ENCODE peak calls at places on chromosomes 6 and 20, in four cellular contexts. W is SK-N-SH, O is HepG2, E is HCT116. X is an unnamed sample.

GRCh38 chr20:61608275-61609085 is 356.4 kb downstream of the CDH4 start:
- DNase-seq in O (peak), E (no peak), W (no peak), X (no peak)

GRCh38 chr6:169170583-169170955 is 83.1 kb downstream of the THBS2 start:
- DNase-seq in E (no peak), O (no peak), W (no peak), X (no peak)

GRCh38 chr20:11511816-11512215 is 405.9 kb upstream of the BTBD3 start:
- DNase-seq in O (no peak), E (no peak), W (no peak), X (no peak)

GRCh38 chr6:55445648-55446204 is 118.5 kb downstream of the GFRAL start:
- DNase-seq in E (peak), O (peak), W (peak), X (no peak)

GRCh38 chr6:170295519-170296422 is 4.9 kb upstream of the DLL1 start:
- DNase-seq in O (no peak), W (peak), E (no peak), X (no peak)

GRCh38 chr6:133208183-133208755 is 32.9 kb upstream of the EYA4 start:
- DNase-seq in E (no peak), O (no peak), W (no peak), X (no peak)

GRCh38 chr20:6231551-6231950 is 108.7 kb upstream of the FERMT1 start:
- DNase-seq in O (no peak), E (no peak), W (no peak), X (no peak)

GRCh38 chr6:108953681-108954080 is 105.5 kb downstream of the ARMC2 start:
- DNase-seq in O (no peak), E (no peak), W (no peak), X (no peak)

GRCh38 chr6:53635322-53635721 is 30.2 kb downstream of the KLHL31 start:
- DNase-seq in W (no peak), O (peak), E (no peak), X (no peak)

GRCh38 chr6:135423649-135424128 is 73.9 kb downstream of the AHI1 start:
- DNase-seq in E (peak), W (peak), O (peak), X (peak)

GRCh38 chr6:34680802-34681515 is 15.6 kb downstream of the ILRUN start:
- DNase-seq in E (peak), W (no peak), O (no peak), X (no peak)

GRCh38 chr6:117018771-117019170 is 141.7 kb downstream of the RFX6 start:
- DNase-seq in E (no peak), O (no peak), W (no peak), X (no peak)

GRCh38 chr6:51495806-51496380 is 591.5 kb downstream of the PKHD1 start:
- DNase-seq in E (no peak), W (no peak), O (no peak), X (no peak)

GRCh38 chr6:1689141-1689540 is 79.4 kb downstream of the FOXC1 start:
- DNase-seq in O (no peak), E (no peak), W (no peak), X (no peak)

GRCh38 chr6:166958926-166959861 is 2.8 kb upstream of the RNASET2 start:
- DNase-seq in W (no peak), O (peak), E (no peak), X (no peak)

GRCh38 chr6:154766993-154767392 is 33.8 kb downstream of the SCAF8 start:
- DNase-seq in O (no peak), E (no peak), W (no peak), X (no peak)

GRCh38 chr6:111480988-111481830 is 1.8 kb downstream of the REV3L start:
- DNase-seq in W (no peak), E (no peak), O (no peak), X (no peak)

GRCh38 chr20:61284752-61285151 is 32.7 kb downstream of the CDH4 start:
- DNase-seq in W (no peak), O (no peak), E (no peak), X (no peak)

GRCh38 chr20:34179636-34180360 is 61.4 kb upstream of the ASIP start:
- DNase-seq in O (no peak), W (no peak), E (no peak), X (no peak)

GRCh38 chr6:16196958-16197576 is 41.3 kb upstream of the GMPR start:
- DNase-seq in W (no peak), O (no peak), E (no peak), X (no peak)

GRCh38 chr20:41175727-41176330 is 38.5 kb downstream of the PLCG1 start:
- DNase-seq in E (no peak), W (no peak), O (no peak), X (no peak)

GRCh38 chr6:98945311-98946005 is 2.3 kb downstream of the FBXL4 start:
- DNase-seq in O (no peak), E (no peak), W (no peak), X (no peak)

GRCh38 chr6:38138374-38138773 is 318.8 kb downstream of the ZFAND3 start:
- DNase-seq in W (no peak), O (no peak), E (no peak), X (no peak)

GRCh38 chr6:166258854-166259276 is 49.3 kb downstream of the PRR18 start:
- DNase-seq in W (no peak), E (no peak), O (no peak), X (no peak)

GRCh38 chr6:149499066-149499465 is 14.3 kb upstream of the ZC3H12D start:
- DNase-seq in O (peak), E (no peak), W (no peak), X (no peak)

GRCh38 chr6:151716446-151717047 is 90.9 kb upstream of the ESR1 start:
- DNase-seq in E (no peak), O (peak), W (no peak), X (no peak)

GRCh38 chr6:112225691-112226090 is 28.7 kb downstream of the LAMA4 start:
- DNase-seq in W (no peak), E (no peak), O (no peak), X (no peak)

GRCh38 chr6:93036835-93037234 is 382.5 kb downstream of the EPHA7 start:
- DNase-seq in W (no peak), E (no peak), O (peak), X (peak)

GRCh38 chr20:54200487-54201267 is 7.2 kb upstream of the PFDN4 start:
- DNase-seq in O (no peak), E (no peak), W (no peak), X (no peak)

GRCh38 chr6:151807513-151808330 is at the start of gene ESR1:
- DNase-seq in W (peak), E (no peak), O (no peak), X (no peak)

GRCh38 chr20:3250091-3250504 is 11.1 kb upstream of the SLC4A11 start:
- DNase-seq in O (peak), E (no peak), W (no peak), X (no peak)

GRCh38 chr6:21431526-21431925 is 162.0 kb upstream of the SOX4 start:
- DNase-seq in W (no peak), O (no peak), E (no peak), X (no peak)

GRCh38 chr6:134532694-134533624 is 215.0 kb upstream of the SGK1 start:
- DNase-seq in W (no peak), O (no peak), E (no peak), X (no peak)

GRCh38 chr6:66897576-66897975 is 1190.5 kb upstream of the EYS start:
- DNase-seq in O (peak), W (no peak), E (no peak), X (no peak)

DNA sequence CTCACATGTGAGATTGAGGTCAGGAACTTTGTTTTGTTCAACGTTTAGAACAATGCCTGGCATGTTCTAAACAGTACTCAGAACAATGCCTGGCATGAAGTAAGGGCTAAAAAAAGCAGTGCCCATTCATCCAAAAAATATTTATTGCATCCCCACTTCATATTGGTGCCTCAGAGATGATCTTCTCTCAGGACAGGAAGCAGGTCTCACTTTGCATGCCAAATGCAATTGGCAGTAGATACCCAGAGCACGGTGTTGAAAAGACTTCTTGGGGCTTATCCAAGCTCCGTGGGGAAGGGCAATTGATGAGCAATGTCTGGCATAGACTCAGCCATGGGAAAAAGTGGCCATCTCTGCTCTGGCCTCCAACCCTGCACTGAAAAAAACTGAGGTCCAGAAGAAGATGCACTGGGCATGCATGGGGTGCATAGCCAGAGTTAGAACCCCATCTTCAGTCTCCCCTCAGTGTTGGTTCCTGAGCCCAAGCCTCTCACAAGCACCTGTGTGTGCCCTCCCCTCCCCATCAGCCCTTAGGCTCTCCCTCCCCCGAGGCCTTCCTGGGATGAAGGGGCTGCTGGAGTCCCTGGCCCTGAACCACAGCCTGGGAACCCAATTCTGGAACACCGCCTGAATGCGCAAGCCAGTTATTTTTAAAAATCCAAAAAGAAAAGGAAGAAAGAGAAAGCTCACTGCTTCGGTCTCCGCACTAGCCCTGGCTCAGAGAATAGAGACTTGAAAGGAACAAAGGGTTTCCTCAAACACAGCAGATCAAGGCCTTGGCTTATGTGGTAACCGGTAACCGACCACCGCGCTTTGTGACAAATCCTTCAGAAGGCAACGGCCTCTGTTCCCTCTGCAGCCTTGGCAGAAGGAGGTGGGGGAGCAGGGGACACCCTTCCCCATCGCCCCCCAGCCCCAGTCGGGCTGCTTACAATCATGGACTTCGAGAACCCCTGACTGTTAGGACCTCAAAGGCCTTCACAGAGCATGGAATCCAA is 78.5 kb upstream of the SIRPA start:
- DNase-seq in E (no peak), O (no peak), W (no peak), X (no peak)
- TF ChIP-seq POLR2AphosphoS5 in E (no peak), O (no peak), W (peak), X (no peak)

DNA sequence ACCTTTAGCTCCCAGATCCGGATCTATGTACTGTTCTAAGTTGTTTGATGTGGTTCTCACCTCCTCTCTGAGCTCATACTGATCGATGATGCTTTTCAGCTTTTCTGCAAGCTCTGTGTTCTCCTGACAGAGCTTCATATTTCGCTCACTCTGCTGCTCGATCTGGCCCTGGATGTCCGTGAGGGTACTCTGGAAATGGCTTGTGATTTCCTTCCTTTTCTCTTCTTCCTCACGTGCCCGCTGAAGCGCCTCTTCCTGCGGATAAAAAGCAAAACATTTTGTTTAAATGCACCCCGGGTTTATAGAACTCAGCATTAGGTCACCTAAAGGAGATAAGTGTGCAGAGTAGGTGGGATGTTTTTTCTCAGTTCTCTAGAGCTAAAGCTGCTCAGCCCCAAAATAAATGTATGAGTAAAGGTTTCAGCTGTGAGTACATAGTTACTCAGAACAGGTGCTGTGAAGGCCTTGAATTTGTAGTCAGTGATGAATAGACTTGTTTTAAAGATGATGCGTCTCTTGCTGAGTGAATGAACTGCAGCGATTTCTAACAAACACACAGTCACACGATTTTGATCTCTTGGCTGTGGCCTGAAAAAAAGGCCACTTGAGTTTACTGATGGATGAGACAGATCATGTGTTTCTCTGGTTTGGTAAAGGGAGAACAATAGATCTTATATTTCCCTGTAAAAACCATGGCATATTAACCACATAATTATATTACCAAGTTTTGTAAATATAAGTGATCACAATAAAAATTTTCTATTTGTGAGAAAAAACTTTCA is 29.1 kb downstream of the TXLNB start:
- DNase-seq in W (no peak), O (no peak), E (no peak), X (no peak)
- H3K9ac ChIP-seq in W (no peak), O (no peak), E (no peak), X (no peak)

DNA sequence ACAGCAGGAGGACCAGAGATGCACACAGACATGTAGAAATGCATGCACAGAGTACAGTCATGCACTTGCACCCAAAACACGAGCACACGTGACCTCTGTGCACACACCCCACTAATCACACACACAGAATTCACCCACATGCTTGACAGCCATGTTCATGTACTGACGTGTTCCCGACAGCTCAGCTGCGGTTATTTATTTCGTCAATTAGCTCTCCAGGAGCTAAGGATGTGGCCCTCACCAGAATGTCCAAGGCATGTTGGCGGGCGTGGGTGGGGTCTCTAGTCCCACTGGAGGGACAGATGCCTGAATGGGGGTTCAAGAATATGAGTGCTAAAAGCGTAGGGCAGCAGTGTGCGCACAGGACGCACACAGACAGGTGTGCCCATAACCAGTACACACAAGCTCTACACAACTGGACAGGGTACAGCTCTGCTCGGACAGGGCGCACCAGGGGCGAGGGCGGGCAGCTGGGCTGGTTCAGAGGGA is 571 bp upstream of the PRPF6 start:
- DNase-seq in E (no peak), W (no peak), O (peak), X (no peak)
- TF ChIP-seq POLR2AphosphoS5 in E (no peak), W (no peak), O (no peak), X (no peak)

GRCh38 chr6:156975414-156975813 is 198.2 kb downstream of the ARID1B start:
- DNase-seq in E (no peak), O (no peak), W (no peak), X (no peak)
- H3K9ac ChIP-seq in E (no peak), O (no peak), W (peak), X (no peak)